ENCODE peak calls at places on chromosomes 2 and 18, in nine cellular contexts. M, G, K, R, P, C, U, N and D are unnamed samples.

GRCh38 chr2:19872302-19872701 is 29.5 kb downstream of the TTC32 start:
- DNase-seq in M (no peak), G (no peak), K (no peak), R (no peak), P (no peak), C (no peak), U (no peak), N (no peak), D (no peak)

GRCh38 chr2:9174771-9175441 is 31.7 kb upstream of the ASAP2 start:
- DNase-seq in M (no peak), G (no peak), K (no peak), R (peak; percentile 55), P (peak; percentile 65), C (peak; percentile 86), U (no peak), N (peak; percentile 91), D (no peak)

GRCh38 chr18:2657788-2658458 is 2.4 kb downstream of the SMCHD1 start:
- DNase-seq in M (no peak), G (no peak), K (peak; percentile 36), R (peak; percentile 50), P (peak; percentile 49), C (no peak), U (no peak), N (peak; percentile 78), D (peak; percentile 44)

GRCh38 chr2:231348173-231348572 is 47.3 kb upstream of the B3GNT7 start:
- DNase-seq in M (no peak), G (no peak), K (no peak), R (no peak), P (no peak), C (no peak), U (no peak), N (peak; percentile 19), D (no peak)

GRCh38 chr18:28559511-28559910 is 382.6 kb upstream of the CDH2 start:
- DNase-seq in M (no peak), G (no peak), K (no peak), R (no peak), P (no peak), C (no peak), U (no peak), N (no peak), D (no peak)

GRCh38 chr2:85796549-85797262 is 42.9 kb downstream of the ATOH8 start:
- DNase-seq in M (no peak), G (peak; percentile 76), K (no peak), R (no peak), P (no peak), C (no peak), U (no peak), N (no peak), D (no peak)

GRCh38 chr18:48007955-48008701 is 77.7 kb upstream of the SMAD2 start:
- DNase-seq in M (peak; percentile 37), G (peak; percentile 72), K (peak; percentile 44), R (no peak), P (no peak), C (peak; percentile 3), U (peak; percentile 63), N (peak; percentile 71), D (peak; percentile 24)

GRCh38 chr2:101121174-101121573 is 30.0 kb downstream of the TBC1D8 start:
- DNase-seq in M (no peak), G (no peak), K (no peak), R (no peak), P (no peak), C (no peak), U (no peak), N (no peak), D (no peak)

GRCh38 chr2:113700186-113700841 is 56.1 kb downstream of the SLC35F5 start:
- DNase-seq in M (peak; percentile 12), G (peak; percentile 24), K (no peak), R (no peak), P (no peak), C (no peak), U (peak; percentile 67), N (no peak), D (peak; percentile 22)

GRCh38 chr2:1704606-1705556 is 39.4 kb downstream of the PXDN start:
- DNase-seq in M (no peak), G (no peak), K (no peak), R (no peak), P (no peak), C (no peak), U (no peak), N (no peak), D (no peak)

GRCh38 chr18:76480913-76481312 is 14.1 kb downstream of the ZNF516 start:
- DNase-seq in M (no peak), G (no peak), K (no peak), R (no peak), P (no peak), C (no peak), U (no peak), N (no peak), D (no peak)

GRCh38 chr2:174337337-174338154 is 2.8 kb downstream of the SP9 start:
- DNase-seq in M (no peak), G (no peak), K (no peak), R (no peak), P (no peak), C (no peak), U (peak; percentile 50), N (peak; percentile 60), D (no peak)

GRCh38 chr2:27681844-27682243 is 18.2 kb downstream of the SLC4A1AP start:
- DNase-seq in M (no peak), G (no peak), K (no peak), R (no peak), P (no peak), C (peak; percentile 80), U (no peak), N (peak; percentile 56), D (no peak)

GRCh38 chr2:57954020-57954419 is 92.6 kb upstream of the VRK2 start:
- DNase-seq in M (no peak), G (no peak), K (no peak), R (no peak), P (no peak), C (no peak), U (no peak), N (no peak), D (no peak)

GRCh38 chr2:151410485-151410833 is 757 bp downstream of the RIF1 start:
- DNase-seq in M (peak; percentile 31), G (no peak), K (peak; percentile 30), R (no peak), P (no peak), C (peak; percentile 32), U (peak; percentile 62), N (peak; percentile 40), D (peak; percentile 25)

GRCh38 chr2:167787021-167787420 is 460.4 kb downstream of the STK39 start:
- DNase-seq in M (no peak), G (no peak), K (no peak), R (no peak), P (no peak), C (no peak), U (no peak), N (no peak), D (no peak)

GRCh38 chr18:48952287-48953095 is 1.7 kb upstream of the SMAD7 start:
- DNase-seq in M (peak; percentile 44), G (peak; percentile 89), K (peak; percentile 70), R (no peak), P (no peak), C (peak; percentile 78), U (peak; percentile 63), N (peak; percentile 94), D (peak; percentile 43)

GRCh38 chr2:224025874-224026273 is 13.2 kb downstream of the SERPINE2 start:
- DNase-seq in M (peak; percentile 20), G (no peak), K (no peak), R (no peak), P (no peak), C (no peak), U (peak; percentile 73), N (no peak), D (peak; percentile 25)

GRCh38 chr2:69514406-69514805 is 77.2 kb upstream of the NFU1 start:
- DNase-seq in M (no peak), G (peak; percentile 41), K (no peak), R (peak; percentile 37), P (peak; percentile 27), C (no peak), U (no peak), N (peak; percentile 76), D (no peak)